ENCODE peak calls at places on chromosome X, in four cellular contexts. J is AG09309, C is M059J, I is GM04504. H is an unnamed sample.

GRCh38 chrX:40005290-40006011 is 92.3 kb downstream of the BCOR start:
- DNase-seq in J (no peak), I (no peak), C (no peak), H (no peak)

GRCh38 chrX:1391707-1392375 is at the start of gene SLC25A6:
- DNase-seq in I (peak), C (peak), J (peak), H (peak)

GRCh38 chrX:113929004-113929403 is 654.9 kb upstream of the HTR2C start:
- DNase-seq in I (peak), C (peak), J (peak), H (peak)

GRCh38 chrX:136647969-136648368 is at the start of gene CD40LG:
- DNase-seq in J (no peak), I (no peak), C (no peak), H (no peak)

GRCh38 chrX:154505726-154506125 is 10.3 kb downstream of the FAM3A start:
- DNase-seq in C (peak), I (no peak), J (no peak), H (no peak)

GRCh38 chrX:135931644-135932487 is 38.4 kb downstream of the SAGE1 start:
- DNase-seq in I (peak), C (peak), J (peak), H (peak)

GRCh38 chrX:70466968-70467367 is 22.3 kb downstream of the DLG3 start:
- DNase-seq in C (no peak), J (no peak), I (no peak), H (no peak)

GRCh38 chrX:74325130-74326059 is 21.4 kb downstream of the ZCCHC13 start:
- DNase-seq in I (no peak), C (no peak), J (no peak), H (no peak)

GRCh38 chrX:21958888-21959287 is 18.4 kb downstream of the SMS start:
- DNase-seq in C (no peak), I (no peak), J (no peak), H (no peak)

GRCh38 chrX:154411981-154412340 is 622 bp downstream of the TAFAZZIN start:
- DNase-seq in J (no peak), I (no peak), C (peak), H (no peak)

GRCh38 chrX:54358424-54359211 is 772 bp upstream of the WNK3 start:
- DNase-seq in J (no peak), C (peak), I (no peak), H (peak)

GRCh38 chrX:45849261-45849660 is 648.6 kb upstream of the DIPK2B start:
- DNase-seq in I (peak), J (peak), C (peak), H (peak)

GRCh38 chrX:78123190-78123589 is 16.3 kb downstream of the TAF9B start:
- DNase-seq in C (peak), I (no peak), J (no peak), H (peak)

GRCh38 chrX:113370001-113370400 is 529.4 kb upstream of the AMOT start:
- DNase-seq in J (no peak), I (no peak), C (no peak), H (no peak)

GRCh38 chrX:69080912-69081465 is 84.3 kb downstream of the PJA1 start:
- DNase-seq in I (no peak), J (no peak), C (no peak), H (no peak)

GRCh38 chrX:135707880-135708279 is 5.6 kb upstream of the CT45A1 start:
- DNase-seq in C (peak), I (no peak), J (no peak), H (no peak)

GRCh38 chrX:12309733-12310054 is 171.4 kb downstream of the FRMPD4 start:
- DNase-seq in C (no peak), J (no peak), I (no peak), H (no peak)

GRCh38 chrX:135513140-135513535 is 7.3 kb upstream of the INTS6L start:
- DNase-seq in C (peak), I (no peak), J (no peak), H (no peak)

GRCh38 chrX:24253469-24253868 is 60.4 kb downstream of the SUPT20HL2 start:
- DNase-seq in C (no peak), J (no peak), I (no peak), H (no peak)

GRCh38 chrX:70525733-70526132 is 81.1 kb downstream of the DLG3 start:
- DNase-seq in I (no peak), J (no peak), C (no peak), H (no peak)

GRCh38 chrX:41014776-41015175 is 70.5 kb upstream of the USP9X start:
- DNase-seq in J (no peak), I (no peak), C (peak), H (no peak)

H was measured in astrocyte of the cerebellum.